ENCODE peak calls at places on chromosomes 3 and 15, in ten cellular contexts. M is RWPE1; P is heart right ventricle; C is CD8-positive, alpha-beta T cell; V is fibroblast of lung; Y is SK-N-SH; I is esophagus muscularis mucosa; B is PC-9; D is GM23338; Q is lower lobe of right lung. E is an unnamed sample.

GRCh38 chr3:100158877-100159563 is 44.7 kb upstream of the FILIP1L start:
- DNase-seq in I (no peak), D (no peak), M (no peak), V (peak; percentile 16), B (no peak), Q (no peak), P (peak; percentile 27), Y (peak; percentile 74), C (no peak), E (peak; percentile 43)

GRCh38 chr3:49035278-49035677 is 6.1 kb upstream of the IMPDH2 start:
- DNase-seq in D (no peak), B (no peak), V (no peak), P (no peak), Q (no peak), C (no peak), I (no peak), M (no peak), Y (no peak), E (no peak)

GRCh38 chr3:139135657-139136056 is 91.0 kb upstream of the PRR23C start:
- DNase-seq in B (no peak), M (no peak), I (peak; percentile 62), C (no peak), D (no peak), Q (no peak), V (no peak), Y (no peak), P (no peak), E (no peak)

GRCh38 chr3:197366301-197367044 is 68.1 kb upstream of the DLG1 start:
- DNase-seq in Q (no peak), D (no peak), B (peak; percentile 53), V (peak; percentile 20), I (no peak), P (no peak), C (no peak), M (peak; percentile 46), Y (peak; percentile 1), E (no peak)

GRCh38 chr3:5006755-5007202 is 27.5 kb downstream of the BHLHE40 start:
- DNase-seq in I (no peak), V (no peak), C (peak; percentile 54), Q (no peak), M (no peak), B (no peak), P (no peak), Y (no peak), D (no peak), E (no peak)

GRCh38 chr3:161413127-161413854 is 42.0 kb upstream of the SPTSSB start:
- DNase-seq in Q (no peak), Y (no peak), D (no peak), C (no peak), M (no peak), P (peak; percentile 75), B (no peak), V (peak; percentile 60), I (no peak), E (peak; percentile 85)

GRCh38 chr3:8472549-8472948 is 29.1 kb upstream of the LMCD1 start:
- DNase-seq in D (peak; percentile 14), Y (no peak), B (no peak), Q (no peak), P (no peak), C (no peak), V (no peak), M (no peak), I (no peak), E (no peak)

GRCh38 chr15:33074942-33075341 is 119.6 kb downstream of the FMN1 start:
- DNase-seq in C (no peak), I (no peak), P (no peak), Q (no peak), Y (no peak), V (no peak), M (no peak), D (peak; percentile 66), B (no peak), E (no peak)

GRCh38 chr15:55319537-55320325 is 709 bp downstream of the PIGB start:
- DNase-seq in B (no peak), D (no peak), Y (no peak), M (no peak), V (peak; percentile 50), Q (no peak), C (no peak), P (no peak), I (no peak), E (no peak)

GRCh38 chr3:60752800-60753199 is 498.5 kb downstream of the FHIT start:
- DNase-seq in D (no peak), Q (no peak), V (peak; percentile 16), B (no peak), C (no peak), I (no peak), M (no peak), Y (no peak), P (no peak), E (no peak)

GRCh38 chr15:72992733-72993321 is 59.4 kb upstream of the NEO1 start:
- DNase-seq in M (no peak), Q (no peak), V (no peak), B (no peak), P (no peak), I (no peak), D (no peak), C (no peak), Y (no peak), E (no peak)

GRCh38 chr3:46104706-46105105 is 77.4 kb upstream of the XCR1 start:
- DNase-seq in Q (no peak), D (no peak), Y (no peak), B (peak; percentile 64), I (no peak), P (no peak), M (no peak), C (no peak), V (no peak), E (no peak)

GRCh38 chr15:90266061-90266431 is 574 bp downstream of the NGRN start:
- DNase-seq in M (peak; percentile 44), Y (peak; percentile 72), V (peak; percentile 21), I (no peak), C (no peak), B (peak; percentile 7), D (peak; percentile 70), P (peak; percentile 42), Q (no peak), E (peak; percentile 56)

DNA sequence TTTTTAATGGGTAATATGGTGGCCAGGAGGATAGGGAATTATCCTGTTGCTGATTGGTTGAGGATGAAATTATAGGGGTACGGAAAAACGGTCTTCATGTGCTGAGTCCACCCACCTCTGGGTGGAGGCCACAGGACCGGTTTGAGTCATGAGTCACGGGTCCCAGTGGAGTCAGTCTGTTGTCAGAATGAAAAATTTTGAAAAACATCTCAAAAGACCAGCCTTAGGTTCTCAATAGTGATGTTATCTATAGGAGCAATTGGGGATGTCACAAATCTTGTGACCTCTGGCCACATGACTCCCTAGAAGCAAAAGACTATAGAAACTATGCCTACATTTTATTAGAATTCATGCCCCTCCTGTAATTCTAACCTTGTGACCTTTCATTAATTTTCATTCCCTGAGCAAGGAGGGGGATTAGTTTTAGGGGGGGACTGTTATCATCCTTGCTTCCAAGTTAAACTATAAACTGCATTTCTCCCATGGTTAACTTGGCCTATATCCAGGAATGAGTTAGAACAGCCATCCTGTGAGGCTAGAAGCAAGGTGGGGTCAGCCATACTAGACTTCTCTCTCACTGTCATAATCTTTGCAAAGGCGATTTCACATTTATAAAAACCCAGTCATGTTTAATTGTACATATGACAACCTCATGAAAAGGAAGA is 101.2 kb downstream of the TCF12 start:
- DNase-seq in M (no peak), C (no peak), V (no peak), Y (no peak), B (no peak), D (no peak), Q (no peak), I (no peak), P (no peak), E (no peak)
- H3K27ac ChIP-seq in M (no peak overlapping the region), C (no peak overlapping the region), V (no peak overlapping the region), Y (no peak overlapping the region), B (no peak overlapping the region), D (peak overlapping the region; percentile 24), Q (no peak overlapping the region), I (no peak overlapping the region), P (no peak overlapping the region), E (no peak overlapping the region)

DNA sequence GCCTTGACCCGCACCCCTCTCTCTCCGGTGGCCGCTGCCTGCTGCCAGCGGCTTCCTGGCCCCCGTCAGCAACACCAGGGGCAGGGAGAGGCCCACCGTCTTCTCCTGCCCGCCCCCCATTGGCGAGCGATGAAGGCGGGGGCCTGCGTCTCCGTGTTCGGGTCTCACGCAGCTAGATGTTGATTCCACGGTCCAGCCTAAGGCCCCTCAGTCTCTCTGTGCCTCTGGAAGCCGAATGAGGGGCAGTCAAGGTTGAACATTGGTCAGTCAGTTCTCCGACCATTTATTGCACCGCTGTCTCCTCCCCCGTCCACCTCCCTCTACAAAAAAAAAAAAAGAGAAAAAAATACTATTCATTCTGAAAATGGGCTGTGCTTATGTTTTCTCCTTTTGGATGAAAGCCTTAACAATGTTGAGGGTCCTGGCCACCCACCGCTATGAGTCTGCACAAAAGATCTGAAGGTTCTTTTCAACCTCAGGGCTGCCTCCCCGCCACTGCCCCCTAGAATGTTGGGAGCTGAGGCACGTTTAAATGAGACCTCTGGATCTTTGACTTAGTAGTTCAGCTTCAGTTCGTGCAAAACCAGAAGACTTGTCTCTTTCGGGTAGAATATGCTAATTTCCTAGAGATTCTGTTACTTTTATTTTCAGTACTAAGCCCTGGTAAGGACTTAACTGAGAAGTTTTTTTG is 724 bp downstream of the IREB2 start:
- DNase-seq in Y (peak; percentile 46), P (peak; percentile 21), V (peak; percentile 24), I (no peak), Q (no peak), D (peak; percentile 71), B (no peak), C (peak; percentile 21), M (peak; percentile 49), E (peak; percentile 50)
- TF ChIP-seq CTCF in Y (peak; percentile 53), P (peak; percentile 37), V (peak; percentile 27), I (no peak), Q (no peak), D (peak; percentile 32), B (peak; percentile 38), C (no peak), M (peak; percentile 33), E (no peak)

DNA sequence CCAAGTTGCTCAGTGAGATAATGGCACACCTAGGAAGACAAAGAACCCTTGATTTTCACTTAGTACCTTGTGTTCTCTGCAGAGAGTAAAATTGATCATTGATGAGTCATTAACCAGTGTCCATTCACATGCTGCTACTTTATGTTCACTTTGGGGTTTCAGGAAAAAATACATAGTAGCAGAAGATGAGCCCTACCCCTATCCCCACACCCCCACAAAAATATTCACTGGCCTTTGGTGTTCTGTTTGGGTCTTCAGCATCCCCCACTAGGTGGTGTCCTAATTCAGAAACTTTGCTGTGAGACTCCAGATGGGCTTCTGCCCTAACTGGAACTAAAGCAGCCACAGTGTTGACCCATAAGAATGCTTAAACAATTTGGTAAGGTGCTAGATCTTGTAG is 178.8 kb downstream of the KLHL25 start:
- DNase-seq in C (peak; percentile 32), D (peak; percentile 75), V (peak; percentile 73), M (peak; percentile 13), P (peak; percentile 55), I (no peak), B (no peak), Q (no peak), Y (peak; percentile 41), E (peak; percentile 35)
- H3K27ac ChIP-seq in C (no peak overlapping the region), D (no peak overlapping the region), V (peak overlapping the region; percentile 83), M (no peak overlapping the region), P (peak overlapping the region; percentile 86), I (peak overlapping the region; percentile 87), B (no peak overlapping the region), Q (peak overlapping the region; percentile 80), Y (peak overlapping the region; percentile 95), E (no peak overlapping the region)

DNA sequence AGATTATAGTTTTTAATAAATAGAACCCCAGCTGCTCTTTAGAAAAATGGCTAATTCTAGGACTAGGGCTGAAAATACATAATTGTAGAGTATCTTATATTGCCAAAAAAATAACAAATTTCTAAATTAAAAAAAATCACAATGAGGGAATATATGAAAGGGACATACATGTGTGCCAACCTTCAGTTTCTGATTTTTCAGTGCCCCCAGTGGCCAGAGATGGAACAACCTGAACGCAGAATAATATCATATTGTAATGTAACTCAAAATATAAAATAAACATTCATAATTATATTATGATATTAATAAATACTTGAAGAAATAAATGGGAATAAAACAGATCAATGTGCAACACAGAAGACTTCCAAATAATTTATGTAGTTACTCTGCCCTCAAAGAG is 460.5 kb downstream of the ZNF385D start:
- DNase-seq in D (peak; percentile 4), M (no peak), V (no peak), B (no peak), I (no peak), Q (no peak), Y (no peak), P (no peak), C (no peak), E (no peak)
- TF ChIP-seq CTCF in D (peak; percentile 57), M (peak; percentile 13), V (peak; percentile 54), B (peak; percentile 74), I (peak; percentile 42), Q (peak; percentile 47), Y (peak; percentile 64), P (peak; percentile 51), C (no peak), E (peak; percentile 24)

E was measured in adrenal gland.